ENCODE peak calls at places on chromosomes 13 and 19, in nine cellular contexts. C is CD8-positive, alpha-beta memory T cell; N is cardiac muscle cell; A is foreskin fibroblast; U is neuronal stem cell; K is activated CD4-positive, alpha-beta T cell treated with anti-CD3 and anti-CD28 coated beads for 4 hours; S is GDM1; T is NB4; Q is T-helper 22 cell. W is an unnamed sample.

GRCh38 chr19:1070931-1071791 is 4.2 kb downstream of the ARHGAP45 start:
- DNase-seq in C (peak), N (peak), A (no peak), U (no peak), K (no peak), S (no peak), T (no peak), Q (no peak), W (no peak)

GRCh38 chr19:47310819-47311218 is 1.2 kb downstream of the C5AR1 start:
- DNase-seq in C (no peak), N (no peak), A (peak), U (no peak), K (no peak), S (no peak), T (peak), Q (no peak), W (no peak)

GRCh38 chr13:39956036-39956435 is 300.6 kb downstream of the COG6 start:
- DNase-seq in C (no peak), N (no peak), A (no peak), U (no peak), K (peak), S (no peak), T (no peak), Q (no peak), W (no peak)

GRCh38 chr13:114044486-114044885 is 70.6 kb upstream of the C13orf46 start:
- DNase-seq in C (no peak), N (no peak), A (peak), U (no peak), K (no peak), S (no peak), T (peak), Q (no peak), W (no peak)

GRCh38 chr13:99199541-99200432 is 867 bp upstream of the UBAC2 start:
- DNase-seq in C (no peak), N (peak), A (no peak), U (no peak), K (no peak), S (no peak), T (no peak), Q (peak), W (no peak)

GRCh38 chr13:111791131-111791530 is 275.8 kb upstream of the SOX1 start:
- DNase-seq in C (no peak), N (no peak), A (no peak), U (no peak), K (no peak), S (no peak), T (no peak), Q (no peak), W (no peak)

GRCh38 chr13:110463876-110464510 is 97.5 kb downstream of the RAB20 start:
- DNase-seq in C (no peak), N (no peak), A (no peak), U (no peak), K (no peak), S (no peak), T (no peak), Q (no peak), W (no peak)

GRCh38 chr13:27541386-27541785 is 78.9 kb downstream of the LNX2 start:
- DNase-seq in C (no peak), N (no peak), A (peak), U (no peak), K (no peak), S (no peak), T (no peak), Q (no peak), W (no peak)

GRCh38 chr19:36837902-36838783 is at the start of gene ZNF790:
- DNase-seq in C (peak), N (peak), A (peak), U (peak), K (peak), S (peak), T (peak), Q (peak), W (peak)

GRCh38 chr13:34129422-34129821 is 311.5 kb downstream of the RFC3 start:
- DNase-seq in C (no peak), N (no peak), A (no peak), U (no peak), K (no peak), S (no peak), T (no peak), Q (no peak), W (no peak)

GRCh38 chr13:61414686-61415664 is 674 bp downstream of the PCDH20 start:
- DNase-seq in C (no peak), N (peak), A (no peak), U (peak), K (no peak), S (no peak), T (no peak), Q (no peak), W (no peak)

GRCh38 chr13:113849546-113849945 is 14.3 kb downstream of the GAS6 start:
- DNase-seq in C (no peak), N (no peak), A (no peak), U (no peak), K (no peak), S (no peak), T (no peak), Q (no peak), W (no peak)

GRCh38 chr13:91045351-91046034 is 302.0 kb upstream of the MIR17HG start:
- DNase-seq in C (no peak), N (peak), A (no peak), U (peak), K (no peak), S (peak), T (peak), Q (no peak), W (no peak)

GRCh38 chr13:60431108-60431700 is 34.2 kb downstream of the TDRD3 start:
- DNase-seq in C (no peak), N (peak), A (peak), U (peak), K (no peak), S (peak), T (peak), Q (no peak), W (no peak)

GRCh38 chr19:39131255-39131755 is 5.7 kb downstream of the PAK4 start:
- DNase-seq in C (no peak), N (no peak), A (peak), U (no peak), K (no peak), S (no peak), T (no peak), Q (no peak), W (no peak)

GRCh38 chr13:27500806-27501534 is 50.6 kb upstream of the MTIF3 start:
- DNase-seq in C (no peak), N (peak), A (no peak), U (no peak), K (no peak), S (no peak), T (no peak), Q (no peak), W (no peak)

GRCh38 chr13:43089912-43090498 is 66.6 kb downstream of the DNAJC15 start:
- DNase-seq in C (no peak), N (no peak), A (no peak), U (no peak), K (no peak), S (no peak), T (no peak), Q (no peak), W (no peak)

GRCh38 chr19:55146078-55146647 is 2.8 kb downstream of the TNNT1 start:
- DNase-seq in C (no peak), N (no peak), A (peak), U (no peak), K (no peak), S (peak), T (peak), Q (no peak), W (no peak)

GRCh38 chr19:33236696-33237390 is 11.2 kb upstream of the SLC7A10 start:
- DNase-seq in C (no peak), N (no peak), A (no peak), U (no peak), K (no peak), S (no peak), T (no peak), Q (no peak), W (no peak)

GRCh38 chr19:43560687-43561086 is 14.6 kb downstream of the XRCC1 start:
- DNase-seq in C (no peak), N (no peak), A (peak), U (no peak), K (peak), S (no peak), T (peak), Q (no peak), W (no peak)

GRCh38 chr13:31045621-31046081 is 113.2 kb downstream of the TEX26 start:
- DNase-seq in C (peak), N (no peak), A (peak), U (no peak), K (peak), S (peak), T (peak), Q (peak), W (peak)

GRCh38 chr13:113905018-113905417 is 41.1 kb upstream of the GAS6 start:
- DNase-seq in C (no peak), N (no peak), A (no peak), U (no peak), K (no peak), S (no peak), T (no peak), Q (no peak), W (no peak)

GRCh38 chr19:30719991-30720329 is 347.8 kb downstream of the ZNF536 start:
- DNase-seq in C (no peak), N (no peak), A (peak), U (no peak), K (no peak), S (no peak), T (no peak), Q (no peak), W (no peak)

GRCh38 chr13:97194473-97194872 is 27.7 kb upstream of the MBNL2 start:
- DNase-seq in C (no peak), N (no peak), A (peak), U (no peak), K (no peak), S (no peak), T (no peak), Q (no peak), W (no peak)

GRCh38 chr19:30665449-30665848 is 293.3 kb downstream of the ZNF536 start:
- DNase-seq in C (no peak), N (no peak), A (no peak), U (no peak), K (no peak), S (no peak), T (no peak), Q (no peak), W (no peak)

GRCh38 chr13:66635526-66635925 is 594.6 kb downstream of the PCDH9 start:
- DNase-seq in C (no peak), N (no peak), A (peak), U (no peak), K (no peak), S (no peak), T (no peak), Q (no peak), W (no peak)

GRCh38 chr13:61685683-61686013 is 270.0 kb upstream of the PCDH20 start:
- DNase-seq in C (no peak), N (peak), A (no peak), U (peak), K (no peak), S (no peak), T (peak), Q (no peak), W (no peak)

GRCh38 chr19:3857449-3858003 is 11.3 kb downstream of the ZFR2 start:
- DNase-seq in C (no peak), N (peak), A (no peak), U (no peak), K (no peak), S (no peak), T (no peak), Q (no peak), W (no peak)

GRCh38 chr13:112451512-112452379 is 75.6 kb downstream of the SPACA7 start:
- DNase-seq in C (no peak), N (no peak), A (no peak), U (no peak), K (no peak), S (no peak), T (no peak), Q (no peak), W (no peak)

GRCh38 chr19:49497047-49497789 is 984 bp downstream of the RPS11 start:
- DNase-seq in C (peak), N (peak), A (peak), U (no peak), K (peak), S (peak), T (peak), Q (peak), W (peak)

GRCh38 chr13:39968646-39969475 is 313.4 kb downstream of the COG6 start:
- DNase-seq in C (no peak), N (no peak), A (no peak), U (no peak), K (no peak), S (no peak), T (no peak), Q (no peak), W (no peak)

GRCh38 chr19:19738564-19738963 is 5.7 kb upstream of the ZNF14 start:
- DNase-seq in C (no peak), N (no peak), A (no peak), U (no peak), K (no peak), S (no peak), T (no peak), Q (no peak), W (no peak)

GRCh38 chr13:112638157-112638750 is 50.3 kb upstream of the TUBGCP3 start:
- DNase-seq in C (no peak), N (no peak), A (no peak), U (no peak), K (no peak), S (no peak), T (no peak), Q (no peak), W (no peak)

GRCh38 chr13:48998893-48999292 is 23.2 kb downstream of the FNDC3A start:
- DNase-seq in C (no peak), N (no peak), A (no peak), U (no peak), K (no peak), S (no peak), T (no peak), Q (no peak), W (no peak)

GRCh38 chr13:107734891-107735620 is 480.3 kb downstream of the LIG4 start:
- DNase-seq in C (no peak), N (no peak), A (no peak), U (no peak), K (no peak), S (no peak), T (no peak), Q (no peak), W (no peak)

GRCh38 chr19:6551607-6552450 is 21.0 kb downstream of the TNFSF9 start:
- DNase-seq in C (peak), N (peak), A (no peak), U (no peak), K (peak), S (no peak), T (peak), Q (no peak), W (peak)

GRCh38 chr19:45141203-45141900 is 19.4 kb downstream of the NKPD1 start:
- DNase-seq in C (no peak), N (no peak), A (no peak), U (no peak), K (no peak), S (no peak), T (no peak), Q (no peak), W (no peak)